ENCODE peak calls at places on chromosomes 6 and 20, in four cellular contexts. G is IMR-90, V is uterus, A is adrenal gland. E is an unnamed sample.

GRCh38 chr6:169629256-169629655 is 72.6 kb downstream of the WDR27 start:
- DNase-seq in G (no peak), V (no peak), A (no peak), E (no peak)

GRCh38 chr6:157570752-157571151 is 189.8 kb downstream of the ZDHHC14 start:
- DNase-seq in G (no peak), V (no peak), A (no peak), E (no peak)

GRCh38 chr20:63696311-63696627 is 183 bp upstream of the TNFRSF6B start:
- DNase-seq in G (no peak), V (no peak), A (peak), E (peak)

GRCh38 chr6:107820571-107821261 is 3.4 kb downstream of the SCML4 start:
- DNase-seq in G (no peak), V (no peak), A (no peak), E (no peak)

GRCh38 chr20:51310216-51310615 is 232.3 kb downstream of the NFATC2 start:
- DNase-seq in G (no peak), V (no peak), A (peak), E (no peak)

GRCh38 chr20:49381558-49382493 is 100.6 kb downstream of the KCNB1 start:
- DNase-seq in G (peak), V (peak), A (peak), E (peak)

GRCh38 chr6:34115396-34116314 is 30.2 kb downstream of the GRM4 start:
- DNase-seq in G (peak), V (no peak), A (no peak), E (no peak)

GRCh38 chr6:36737043-36737785 is 39.6 kb downstream of the RAB44 start:
- DNase-seq in G (no peak), V (no peak), A (no peak), E (no peak)

GRCh38 chr6:90500458-90500857 is 86.4 kb downstream of the MAP3K7 start:
- DNase-seq in G (no peak), V (no peak), A (no peak), E (no peak)

GRCh38 chr20:16317445-16318362 is 255.5 kb downstream of the KIF16B start:
- DNase-seq in G (no peak), V (no peak), A (no peak), E (no peak)

GRCh38 chr6:39593644-39594043 is 131.6 kb downstream of the KIF6 start:
- DNase-seq in G (no peak), V (no peak), A (no peak), E (no peak)

GRCh38 chr20:63021356-63022321 is 14.9 kb upstream of the BHLHE23 start:
- DNase-seq in G (no peak), V (no peak), A (no peak), E (no peak)

GRCh38 chr6:163793584-163793983 is 379.1 kb downstream of the QKI start:
- DNase-seq in G (peak), V (no peak), A (no peak), E (no peak)

GRCh38 chr6:170032706-170033309 is 258.1 kb downstream of the DLL1 start:
- DNase-seq in G (no peak), V (no peak), A (peak), E (no peak)

GRCh38 chr6:1312444-1313363 is 806 bp downstream of the FOXQ1 start:
- DNase-seq in G (no peak), V (no peak), A (no peak), E (no peak)

GRCh38 chr20:58900292-58900931 is 47.9 kb downstream of the GNAS start:
- DNase-seq in G (no peak), V (no peak), A (no peak), E (no peak)

GRCh38 chr20:58897493-58897892 is 45.0 kb downstream of the GNAS start:
- DNase-seq in G (no peak), V (no peak), A (no peak), E (no peak)

GRCh38 chr20:58896820-58897219 is 44.3 kb downstream of the GNAS start:
- DNase-seq in G (no peak), V (no peak), A (no peak), E (no peak)

GRCh38 chr20:58899518-58899917 is 47.0 kb downstream of the GNAS start:
- DNase-seq in G (no peak), V (no peak), A (no peak), E (no peak)

DNA sequence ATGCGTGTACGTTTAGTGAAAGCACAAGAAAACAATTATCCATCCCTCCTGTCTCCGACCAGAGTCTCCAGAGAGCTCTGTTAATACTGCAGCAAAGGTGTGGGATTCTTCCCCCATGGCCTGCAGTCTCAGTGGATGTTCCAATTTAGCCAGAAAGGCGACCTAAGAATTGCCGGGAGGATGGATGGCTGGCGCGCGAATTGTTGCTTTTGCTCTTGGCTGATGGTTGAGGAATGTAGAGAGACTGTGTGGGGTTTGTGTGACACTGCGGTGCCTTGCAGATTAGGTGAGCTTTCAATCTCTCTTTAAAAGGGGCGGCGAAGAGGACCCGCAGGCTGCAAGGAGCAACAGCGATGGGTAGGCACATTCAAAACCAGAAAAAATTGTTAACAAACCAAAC is 46.1 kb downstream of the GNAS start:
- DNase-seq in G (no peak), V (no peak), A (no peak), E (no peak)
- TF ChIP-seq POLR2A in G (no peak), V (no peak), A (no peak), E (no peak)

GRCh38 chr6:41723178-41723935 is 12.1 kb downstream of the TFEB start:
- DNase-seq in G (peak), V (peak), A (peak), E (peak)
- TF ChIP-seq POLR2A in G (no peak), V (no peak), A (peak), E (no peak)

GRCh38 chr20:45346851-45347250 is 1.4 kb downstream of the SDC4 start:
- DNase-seq in G (no peak), V (no peak), A (no peak), E (no peak)

GRCh38 chr20:45347297-45347935 is 808 bp downstream of the SDC4 start:
- DNase-seq in G (no peak), V (no peak), A (no peak), E (no peak)

GRCh38 chr20:45345104-45345936 is 2.9 kb downstream of the SDC4 start:
- DNase-seq in G (no peak), V (no peak), A (no peak), E (no peak)

GRCh38 chr20:45347936-45348809 is at the start of gene SDC4:
- DNase-seq in G (peak), V (peak), A (peak), E (peak)

GRCh38 chr20:45346291-45346718 is 1.9 kb downstream of the SDC4 start:
- DNase-seq in G (no peak), V (no peak), A (no peak), E (no peak)
- TF ChIP-seq POLR2A in G (no peak), V (no peak), A (no peak), E (no peak)

DNA sequence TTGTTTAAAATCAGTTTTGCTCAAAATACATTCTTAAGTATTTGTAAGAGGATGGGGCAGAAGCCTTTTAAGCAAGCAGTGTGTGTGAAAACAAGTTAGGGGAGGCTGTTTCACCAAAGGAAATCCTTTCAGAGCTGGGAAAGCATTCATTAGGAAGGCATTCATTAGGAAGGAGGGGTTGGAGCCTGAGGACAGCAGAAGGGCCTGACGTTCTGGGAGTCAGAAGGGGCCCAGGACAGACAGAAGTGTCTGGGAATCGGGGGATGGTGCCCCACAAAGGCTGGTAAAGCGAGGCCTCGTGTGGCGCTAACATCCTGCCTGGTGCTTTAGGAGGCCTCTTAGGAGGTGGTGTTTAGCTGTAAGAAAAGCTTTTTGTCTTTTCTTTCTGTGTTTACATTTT is 80.6 kb upstream of the NXT1 start:
- DNase-seq in G (no peak), V (no peak), A (no peak), E (no peak)
- TF ChIP-seq POLR2A in G (no peak), V (no peak), A (no peak), E (no peak)

DNA sequence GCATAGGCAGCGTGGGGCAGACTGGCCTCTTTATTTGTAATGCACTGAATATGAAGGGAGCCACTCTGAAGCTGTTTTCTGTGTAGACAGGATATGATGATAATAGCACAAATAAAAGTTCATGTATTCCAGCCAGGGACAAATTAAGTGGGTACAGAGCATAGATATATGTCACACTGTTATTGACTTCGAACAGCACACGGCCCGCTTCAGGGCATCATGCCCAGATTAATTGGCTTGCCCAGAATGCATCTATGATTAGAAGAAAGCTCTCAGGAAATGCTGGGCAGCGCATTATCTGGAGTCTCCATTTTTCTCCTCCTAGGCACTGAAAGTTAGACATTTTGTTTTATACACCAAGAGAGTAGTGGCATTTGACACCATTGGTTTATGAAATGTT is 26.3 kb upstream of the SASH1 start:
- DNase-seq in G (no peak), V (no peak), A (no peak), E (no peak)
- TF ChIP-seq POLR2A in G (no peak), V (no peak), A (no peak), E (no peak)

DNA sequence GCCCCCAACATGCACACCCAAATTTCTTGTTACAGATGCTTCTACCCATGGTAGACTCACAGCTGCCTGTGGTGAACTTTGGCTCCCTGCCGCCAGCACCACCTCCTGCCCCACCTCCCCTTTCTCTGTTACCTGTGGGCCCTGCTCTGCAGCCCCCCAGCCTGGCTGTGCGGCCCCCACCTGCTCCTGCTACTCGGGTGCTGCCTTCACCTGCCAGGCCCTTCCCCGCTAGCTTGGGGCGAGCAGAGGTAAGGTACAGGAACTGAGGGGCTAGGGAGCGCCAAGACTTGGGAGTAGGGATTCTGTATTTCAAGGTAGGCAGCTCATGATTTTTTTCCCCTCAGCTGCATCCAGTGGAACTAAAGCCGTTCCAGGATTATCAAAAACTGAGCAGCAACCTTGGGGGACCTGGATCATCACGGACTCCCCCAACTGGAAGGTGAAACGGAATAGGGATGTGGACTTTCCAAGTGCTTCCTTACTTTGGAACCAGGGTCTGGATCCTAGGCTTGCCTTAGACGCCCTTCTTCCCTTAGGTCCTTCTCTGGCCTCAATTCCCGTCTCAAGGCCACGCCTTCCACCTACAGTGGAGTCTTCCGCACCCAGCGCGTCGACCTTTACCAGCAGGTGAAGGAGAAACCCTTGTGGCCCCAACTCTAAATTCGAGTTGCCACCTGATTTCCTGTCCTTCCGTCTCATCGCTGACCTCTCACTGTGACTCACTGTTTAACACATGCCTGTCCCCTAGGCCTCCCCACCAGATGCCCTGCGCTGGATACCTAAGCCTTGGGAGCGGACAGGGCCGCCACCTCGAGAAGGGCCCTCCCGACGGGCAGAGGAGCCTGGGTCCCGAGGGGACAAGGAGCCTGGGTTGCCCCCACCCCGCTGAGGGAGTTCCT is 15.5 kb downstream of the BAG6 start:
- DNase-seq in G (no peak), V (no peak), A (peak), E (no peak)
- TF ChIP-seq POLR2A in G (no peak), V (no peak), A (no peak), E (no peak)

DNA sequence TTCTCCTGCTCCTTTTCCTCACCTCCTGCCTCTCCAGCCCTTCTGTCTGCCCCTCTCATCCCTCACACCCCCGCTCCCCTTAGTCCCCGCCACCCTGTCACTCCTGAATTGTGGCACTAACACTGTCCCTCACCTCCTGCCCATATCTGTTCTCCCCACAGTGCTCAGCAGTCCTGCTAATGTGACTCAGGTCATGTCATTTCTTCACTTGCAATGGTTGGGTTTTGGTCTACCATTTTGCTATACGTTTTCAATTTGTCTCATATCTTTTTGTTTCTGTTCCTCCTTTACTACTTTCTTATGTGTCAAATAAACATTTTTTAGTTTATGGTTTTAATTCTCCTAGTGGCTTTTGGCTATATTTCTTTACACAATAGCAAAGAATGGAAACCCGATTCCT is 1.3 kb upstream of the HLA-B start:
- DNase-seq in G (no peak), V (no peak), A (no peak), E (no peak)
- TF ChIP-seq POLR2A in G (no peak), V (no peak), A (no peak), E (no peak)

E was measured in H54.